ENCODE peak calls at places on chromosomes 4 and X, in five cellular contexts. F, R, Z, L and A are unnamed samples.

GRCh38 chr4:90689739-90690138 is 562.5 kb downstream of the CCSER1 start:
- DNase-seq in F (no peak), R (no peak), Z (no peak), L (no peak), A (no peak)

GRCh38 chr4:95061220-95061619 is 303.5 kb downstream of the BMPR1B start:
- DNase-seq in F (no peak), R (no peak), Z (no peak), L (peak), A (no peak)

GRCh38 chrX:24479924-24480722 is 15.0 kb downstream of the PDK3 start:
- DNase-seq in F (no peak), R (no peak), Z (no peak), L (no peak), A (no peak)

GRCh38 chr4:8402181-8402597 is 38.3 kb downstream of the ACOX3 start:
- DNase-seq in F (peak), R (no peak), Z (no peak), L (no peak), A (no peak)

GRCh38 chr4:143399113-143399949 is 62.7 kb downstream of the GAB1 start:
- DNase-seq in F (no peak), R (no peak), Z (peak), L (peak), A (peak)

GRCh38 chrX:11535156-11535919 is 130.4 kb downstream of the ARHGAP6 start:
- DNase-seq in F (no peak), R (no peak), Z (no peak), L (no peak), A (no peak)

GRCh38 chrX:114924846-114925245 is 92.6 kb downstream of the IL13RA2 start:
- DNase-seq in F (no peak), R (peak), Z (no peak), L (peak), A (no peak)

GRCh38 chr4:55444822-55445221 is 49.1 kb downstream of the TMEM165 start:
- DNase-seq in F (no peak), R (peak), Z (peak), L (peak), A (peak)

GRCh38 chr4:52015366-52015765 is 4.8 kb downstream of the LRRC66 start:
- DNase-seq in F (no peak), R (no peak), Z (no peak), L (peak), A (no peak)

GRCh38 chr4:174198396-174199179 is 84.9 kb downstream of the FBXO8 start:
- DNase-seq in F (no peak), R (peak), Z (peak), L (peak), A (peak)

GRCh38 chr4:2413821-2414610 is 4.4 kb downstream of the ZFYVE28 start:
- DNase-seq in F (peak), R (no peak), Z (no peak), L (no peak), A (peak)

GRCh38 chr4:1080961-1081688 is 32.2 kb downstream of the RNF212 start:
- DNase-seq in F (no peak), R (no peak), Z (no peak), L (no peak), A (peak)

GRCh38 chrX:118257781-118258180 is 88.1 kb upstream of the WDR44 start:
- DNase-seq in F (no peak), R (no peak), Z (no peak), L (no peak), A (no peak)

GRCh38 chr4:128517739-128518510 is 230.3 kb upstream of the PGRMC2 start:
- DNase-seq in F (no peak), R (peak), Z (peak), L (peak), A (peak)
- TF ChIP-seq CTCF in F (no peak), R (no peak), Z (no peak), L (peak), A (no peak)

DNA sequence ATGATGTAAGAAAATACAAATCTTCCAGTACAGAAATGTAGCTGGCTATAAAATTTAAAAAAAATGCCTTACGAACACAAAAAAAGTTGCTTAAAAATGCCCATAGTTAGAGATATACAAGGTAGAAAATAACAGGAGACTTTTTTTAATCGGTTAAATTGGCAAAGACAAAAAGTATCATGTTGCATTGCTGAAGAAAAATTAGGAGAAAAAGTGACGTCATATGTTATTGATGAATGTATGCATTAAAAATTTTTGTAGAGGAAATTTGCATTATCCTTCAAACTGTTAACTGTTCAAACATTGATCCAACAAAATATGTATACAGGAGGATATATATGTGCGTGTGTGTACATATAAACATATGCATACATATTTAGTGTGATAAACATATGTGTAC is 1634.4 kb upstream of the PCDH7 start:
- DNase-seq in F (no peak), R (no peak), Z (no peak), L (no peak), A (no peak)
- H3K4me3 ChIP-seq in F (no peak), R (no peak), Z (no peak), L (no peak), A (no peak)

DNA sequence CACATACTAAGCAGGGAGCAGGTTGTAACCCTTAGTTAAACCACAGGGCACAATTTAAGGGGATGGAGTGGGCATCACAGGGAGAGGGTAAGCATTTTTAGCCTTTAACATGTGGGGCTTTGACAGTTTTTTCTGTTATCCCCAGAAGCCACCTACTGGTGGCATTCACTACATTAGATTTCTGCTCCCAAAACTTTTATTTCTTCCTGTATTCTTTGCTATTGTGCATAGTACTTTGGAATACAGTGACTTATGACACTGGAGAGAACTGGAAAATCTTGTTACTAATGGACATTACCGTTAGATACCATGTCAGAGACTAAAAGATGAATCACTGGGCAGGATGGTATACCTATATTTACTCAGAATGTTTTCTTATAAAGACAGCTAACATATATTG is 7.3 kb downstream of the TRIM75 start:
- DNase-seq in F (no peak), R (no peak), Z (no peak), L (peak), A (peak)
- TF ChIP-seq CTCF in F (no peak), R (peak), Z (no peak), L (peak), A (peak)

GRCh38 chr4:145524535-145524934 is 42.9 kb downstream of the SMAD1 start:
- DNase-seq in F (no peak), R (no peak), Z (no peak), L (no peak), A (no peak)

GRCh38 chr4:145525291-145525740 is 43.7 kb downstream of the SMAD1 start:
- DNase-seq in F (no peak), R (no peak), Z (no peak), L (no peak), A (no peak)

GRCh38 chr4:145523117-145523516 is 41.5 kb downstream of the SMAD1 start:
- DNase-seq in F (no peak), R (no peak), Z (no peak), L (no peak), A (peak)

GRCh38 chr4:145520172-145520571 is 38.5 kb downstream of the SMAD1 start:
- DNase-seq in F (no peak), R (no peak), Z (no peak), L (no peak), A (no peak)

GRCh38 chr4:145521282-145521681 is 39.6 kb downstream of the SMAD1 start:
- DNase-seq in F (no peak), R (no peak), Z (no peak), L (no peak), A (no peak)
- H3K4me3 ChIP-seq in F (no peak), R (no peak), Z (no peak), L (no peak), A (no peak)

GRCh38 chr4:122895336-122895995 is 26.9 kb downstream of the NUDT6 start:
- DNase-seq in F (no peak), R (no peak), Z (no peak), L (no peak), A (no peak)

GRCh38 chr4:122890142-122890769 is 32.1 kb downstream of the NUDT6 start:
- DNase-seq in F (no peak), R (no peak), Z (no peak), L (no peak), A (no peak)

GRCh38 chr4:122896270-122896669 is 26.1 kb downstream of the NUDT6 start:
- DNase-seq in F (no peak), R (no peak), Z (no peak), L (no peak), A (no peak)

GRCh38 chr4:122898370-122899150 is 23.8 kb downstream of the NUDT6 start:
- DNase-seq in F (no peak), R (peak), Z (peak), L (peak), A (peak)

GRCh38 chr4:122894802-122895201 is 27.6 kb downstream of the NUDT6 start:
- DNase-seq in F (no peak), R (peak), Z (peak), L (peak), A (peak)
- TF ChIP-seq CTCF in F (no peak), R (peak), Z (no peak), L (peak), A (no peak)

DNA sequence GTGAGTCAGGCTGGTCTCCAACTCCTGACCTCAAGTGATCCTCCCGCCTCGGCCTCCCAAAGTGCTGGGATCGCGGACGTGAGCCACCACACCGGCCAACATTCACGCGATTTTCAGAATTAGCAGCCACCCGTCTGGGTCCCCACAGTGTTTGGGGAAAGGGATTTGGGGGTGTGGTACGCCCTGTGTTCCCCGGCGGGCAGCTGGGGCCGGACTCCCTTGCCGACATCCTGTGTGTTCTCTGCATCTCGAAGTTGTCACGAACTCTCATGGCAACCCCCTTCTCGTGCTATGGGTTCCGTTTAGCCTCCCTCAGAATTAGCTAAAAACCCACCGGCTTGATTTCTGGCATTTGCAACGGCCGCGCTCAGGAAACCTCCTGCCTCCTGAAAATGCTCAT is 78.7 kb upstream of the PPP2R3B start:
- DNase-seq in F (peak), R (no peak), Z (no peak), L (no peak), A (no peak)
- H3K4me3 ChIP-seq in F (no peak), R (no peak), Z (no peak), L (no peak), A (no peak)